ENCODE peak calls at places on chromosomes 5 and 9, in seven cellular contexts. K is H9, I is H1, U is mesenchymal stem cell, R is IMR-90, Y is neuronal stem cell, A is trophoblast cell. J is an unnamed sample.
A peak's percentile ranks its signal among the peaks of the same experiment; 100 is the strongest.

GRCh38 chr5:52893105-52893504 is 96.0 kb upstream of the ITGA2 start:
- DNase-seq in R (peak; percentile 90), I (no peak), U (peak; percentile 48), Y (no peak), K (no peak), A (no peak), J (no peak)

GRCh38 chr5:132270706-132271105 is 13.2 kb downstream of the PDLIM4 start:
- DNase-seq in I (no peak), R (no peak), Y (no peak), K (peak; percentile 30), A (no peak), U (no peak), J (no peak)

GRCh38 chr9:28956111-28956880 is 1383.0 kb upstream of the C9orf72 start:
- DNase-seq in K (no peak), A (no peak), Y (no peak), I (no peak), R (no peak), U (no peak), J (no peak)

GRCh38 chr9:92965759-92966517 is 18.6 kb downstream of the FGD3 start:
- DNase-seq in U (no peak), Y (no peak), A (no peak), I (no peak), K (no peak), R (no peak), J (no peak)

GRCh38 chr5:53856491-53856890 is 296.1 kb downstream of the NDUFS4 start:
- DNase-seq in Y (no peak), I (no peak), K (no peak), U (no peak), R (no peak), A (no peak), J (no peak)

GRCh38 chr5:125198270-125198974 is 452.0 kb upstream of the ZNF608 start:
- DNase-seq in K (no peak), A (no peak), Y (no peak), I (no peak), R (peak; percentile 84), U (peak; percentile 86), J (no peak)

GRCh38 chr5:151219138-151219537 is 4.8 kb downstream of the CCDC69 start:
- DNase-seq in I (no peak), A (no peak), U (no peak), R (no peak), Y (no peak), K (no peak), J (no peak)

GRCh38 chr5:178466342-178466741 is 123.9 kb downstream of the COL23A1 start:
- DNase-seq in U (no peak), A (no peak), R (no peak), K (no peak), I (no peak), Y (no peak), J (no peak)

GRCh38 chr5:147613359-147613758 is 103.5 kb upstream of the DPYSL3 start:
- DNase-seq in U (peak; percentile 82), I (no peak), K (no peak), A (no peak), Y (no peak), R (peak; percentile 49), J (no peak)

GRCh38 chr9:113317777-113318176 is 14.6 kb upstream of the RNF183 start:
- DNase-seq in U (no peak), Y (no peak), A (peak; percentile 31), K (no peak), R (no peak), I (no peak), J (no peak)

GRCh38 chr9:20205821-20206220 is 416.5 kb downstream of the MLLT3 start:
- DNase-seq in R (peak; percentile 5), Y (no peak), K (no peak), U (no peak), A (no peak), I (no peak), J (no peak)

GRCh38 chr5:143063175-143063970 is 293.2 kb downstream of the ARHGAP26 start:
- DNase-seq in I (no peak), R (peak; percentile 51), K (no peak), A (no peak), U (no peak), Y (no peak), J (no peak)

GRCh38 chr5:51987679-51988209 is 604.5 kb downstream of the ISL1 start:
- DNase-seq in K (no peak), A (no peak), R (no peak), Y (no peak), U (no peak), I (no peak), J (no peak)

GRCh38 chr5:378976-379742 is 57.6 kb downstream of the AHRR start:
- DNase-seq in I (no peak), U (peak; percentile 71), Y (no peak), A (peak; percentile 34), K (peak; percentile 19), R (peak; percentile 89), J (no peak)

GRCh38 chr9:35836595-35836994 is 7.6 kb downstream of the TMEM8B start:
- DNase-seq in A (no peak), U (no peak), I (no peak), R (no peak), K (no peak), Y (no peak), J (no peak)

GRCh38 chr5:35129921-35130485 is 82.3 kb upstream of the AGXT2 start:
- DNase-seq in I (no peak), R (peak; percentile 65), U (peak; percentile 19), Y (no peak), K (no peak), A (peak; percentile 54), J (no peak)

GRCh38 chr5:167721926-167722440 is 569.5 kb upstream of the WWC1 start:
- DNase-seq in U (no peak), A (peak; percentile 92), R (no peak), K (no peak), I (no peak), Y (no peak), J (peak; percentile 42)

DNA sequence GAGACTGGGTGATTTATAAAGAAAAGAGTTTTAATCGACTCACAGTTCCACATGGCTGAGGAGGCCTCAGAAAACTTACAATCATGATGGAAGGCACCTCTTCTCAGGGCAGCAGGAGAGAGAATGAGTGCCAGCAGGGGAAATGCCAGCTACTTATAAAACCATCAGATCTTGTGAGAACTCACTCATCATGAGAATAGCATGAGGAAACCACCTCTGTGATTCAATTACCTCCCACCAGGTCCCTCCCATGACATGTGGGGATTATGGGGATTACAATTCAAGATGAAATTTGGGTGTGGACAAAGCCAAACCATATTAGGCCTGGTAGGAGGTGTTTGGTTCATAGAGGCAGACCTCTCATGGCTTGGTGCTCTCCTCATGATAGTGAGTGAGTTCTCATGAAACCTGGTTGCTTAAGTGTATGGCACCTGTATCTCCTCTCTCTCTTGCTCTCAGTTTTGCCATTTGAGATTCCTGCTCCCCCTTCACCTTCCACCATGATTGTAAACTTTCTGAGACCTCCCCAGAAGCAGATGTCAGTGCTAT is 39.8 kb downstream of the GAPT start:
- DNase-seq in R (no peak), A (no peak), U (no peak), K (no peak), Y (no peak), I (no peak), J (no peak)
- H3K18ac ChIP-seq in R (no peak overlapping the region), A (no peak overlapping the region), U (no peak overlapping the region), K (no peak overlapping the region), Y (no peak overlapping the region), I (no peak overlapping the region), J (no peak overlapping the region)

DNA sequence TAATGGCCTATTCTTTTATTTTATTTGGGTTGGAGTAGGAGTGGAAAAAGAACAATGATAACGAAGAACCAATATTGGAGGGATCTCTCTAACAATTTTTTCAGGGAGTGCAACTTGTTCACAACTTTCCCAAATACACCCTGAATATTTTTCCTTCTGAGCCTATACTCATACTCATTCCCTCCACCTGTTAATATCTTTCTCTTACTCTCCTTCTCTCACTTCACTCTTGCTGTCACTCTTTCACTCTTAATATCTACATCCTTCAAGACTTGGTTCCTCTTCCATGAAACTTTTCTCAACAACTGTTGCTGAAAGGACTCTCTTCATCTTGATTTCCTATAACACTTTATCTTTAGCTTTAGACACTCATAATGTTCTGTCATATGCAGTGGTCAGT is 39.0 kb upstream of the MYOT start:
- DNase-seq in R (no peak), Y (no peak), K (no peak), U (no peak), I (no peak), A (no peak), J (no peak)
- H3K18ac ChIP-seq in R (no peak overlapping the region), Y (no peak overlapping the region), K (no peak overlapping the region), U (no peak overlapping the region), I (no peak overlapping the region), A (no peak overlapping the region), J (no peak overlapping the region)

DNA sequence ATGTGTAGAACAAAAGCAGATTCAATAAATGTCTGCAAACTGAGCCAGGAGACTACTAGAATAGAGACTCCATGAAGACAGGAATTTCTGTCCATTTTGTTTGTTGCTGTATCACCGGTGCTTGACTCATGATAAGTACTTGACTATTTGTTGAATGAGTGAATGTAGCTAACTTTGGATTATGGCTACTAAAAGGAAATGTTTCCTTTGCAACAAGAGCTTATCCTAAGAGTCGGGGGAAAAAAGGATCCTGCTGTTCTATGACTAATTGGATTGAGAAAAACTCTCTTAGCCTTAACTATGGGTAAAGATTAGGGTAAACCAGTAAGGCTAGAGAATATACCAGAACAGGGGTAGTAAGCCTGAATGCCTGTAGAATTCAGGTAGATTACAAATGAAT is 3.5 kb downstream of the PAIP1 start:
- DNase-seq in I (no peak), Y (no peak), R (peak; percentile 50), K (no peak), A (no peak), U (peak; percentile 42), J (peak; percentile 60)
- H3K18ac ChIP-seq in I (no peak overlapping the region), Y (no peak overlapping the region), R (no peak overlapping the region), K (no peak overlapping the region), A (no peak overlapping the region), U (no peak overlapping the region), J (no peak overlapping the region)

GRCh38 chr9:123369296-123369695 is 13.3 kb downstream of the CRB2 start:
- DNase-seq in A (no peak), I (no peak), K (no peak), U (no peak), Y (no peak), R (no peak), J (no peak)

GRCh38 chr9:123371805-123372590 is 16.0 kb downstream of the CRB2 start:
- DNase-seq in Y (no peak), I (no peak), A (no peak), K (no peak), U (no peak), R (no peak), J (no peak)

GRCh38 chr9:123370108-123370507 is 14.1 kb downstream of the CRB2 start:
- DNase-seq in U (no peak), K (no peak), Y (no peak), I (no peak), A (no peak), R (no peak), J (no peak)

GRCh38 chr9:123371228-123371584 is 15.2 kb downstream of the CRB2 start:
- DNase-seq in U (no peak), K (no peak), A (no peak), I (no peak), Y (no peak), R (no peak), J (no peak)

DNA sequence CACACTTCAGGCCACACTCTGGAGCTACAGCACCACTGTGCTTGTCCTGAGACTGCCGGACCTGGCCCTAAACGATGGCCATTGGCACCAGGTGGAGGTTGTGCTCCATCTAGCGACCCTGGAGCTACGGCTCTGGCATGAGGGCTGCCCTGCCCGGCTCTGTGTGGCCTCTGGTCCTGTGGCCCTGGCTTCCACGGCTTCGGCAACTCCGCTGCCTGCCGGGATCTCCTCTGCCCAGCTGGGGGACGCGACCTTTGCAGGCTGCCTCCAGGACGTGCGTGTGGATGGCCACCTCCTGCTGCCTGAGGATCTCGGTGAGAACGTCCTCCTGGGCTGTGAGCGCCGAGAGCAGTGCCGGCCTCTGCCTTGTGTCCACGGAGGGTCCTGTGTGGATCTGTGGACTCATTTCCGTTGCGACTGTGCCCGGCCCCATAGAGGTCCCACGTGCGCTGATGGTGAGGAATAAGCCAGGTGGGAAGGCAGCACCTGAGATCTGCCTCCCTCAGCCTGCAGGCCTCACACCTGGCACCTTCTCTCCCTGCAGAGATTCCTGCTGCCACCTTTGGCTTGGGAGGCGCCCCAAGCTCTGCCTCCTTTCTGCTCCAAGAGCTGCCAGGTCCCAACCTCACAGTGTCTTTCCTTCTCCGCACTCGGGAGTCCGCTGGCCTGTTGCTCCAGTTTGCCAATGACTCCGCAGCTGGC is 14.7 kb downstream of the CRB2 start:
- DNase-seq in A (no peak), I (no peak), K (no peak), U (no peak), R (no peak), Y (no peak), J (no peak)
- H3K18ac ChIP-seq in A (no peak overlapping the region), I (no peak overlapping the region), K (no peak overlapping the region), U (no peak overlapping the region), R (no peak overlapping the region), Y (peak overlapping the region; percentile 65), J (no peak overlapping the region)

J was measured in mesendoderm.